ENCODE peak calls at places on chromosomes 5 and 9, in nine cellular contexts. One of them, this sample, is unnamed. For H3K9me3, the result is how much of the 10 kb centered on the place peaks cover.

GRCh38 chr9:114050646-114051045 is 27.5 kb downstream of the AMBP start:
- DNase-seq in body of pancreas: no peak
- DNase-seq in A549: no peak
- DNase-seq in ovary: peak
- DNase-seq in Peyer's patch: no peak
- DNase-seq in tibial nerve: no peak
- DNase-seq in HCT116: no peak
- DNase-seq in sigmoid colon: no peak
- DNase-seq in transverse colon: no peak
- DNase-seq in this sample: no peak

GRCh38 chr5:121940741-121941140 is 21.0 kb upstream of the SRFBP1 start:
- DNase-seq in tibial nerve: no peak
- DNase-seq in transverse colon: no peak
- DNase-seq in sigmoid colon: no peak
- DNase-seq in HCT116: no peak
- DNase-seq in body of pancreas: no peak
- DNase-seq in A549: no peak
- DNase-seq in ovary: no peak
- DNase-seq in Peyer's patch: no peak
- DNase-seq in this sample: no peak

GRCh38 chr5:76546497-76547102 is 76.6 kb downstream of the F2RL2 start:
- DNase-seq in A549: no peak
- DNase-seq in Peyer's patch: no peak
- DNase-seq in sigmoid colon: no peak
- DNase-seq in body of pancreas: no peak
- DNase-seq in ovary: no peak
- DNase-seq in tibial nerve: no peak
- DNase-seq in HCT116: no peak
- DNase-seq in transverse colon: no peak
- DNase-seq in this sample: no peak

GRCh38 chr5:139262414-139263139 is 31.0 kb upstream of the MATR3 start:
- DNase-seq in Peyer's patch: peak
- DNase-seq in ovary: peak
- DNase-seq in body of pancreas: peak
- DNase-seq in transverse colon: peak
- DNase-seq in HCT116: peak
- DNase-seq in A549: peak
- DNase-seq in sigmoid colon: peak
- DNase-seq in tibial nerve: peak
- DNase-seq in this sample: no peak

GRCh38 chr9:100884518-100884917 is 144.0 kb upstream of the PLPPR1 start:
- DNase-seq in Peyer's patch: no peak
- DNase-seq in A549: no peak
- DNase-seq in transverse colon: no peak
- DNase-seq in ovary: no peak
- DNase-seq in body of pancreas: no peak
- DNase-seq in sigmoid colon: no peak
- DNase-seq in tibial nerve: no peak
- DNase-seq in HCT116: no peak
- DNase-seq in this sample: no peak

GRCh38 chr9:120714846-120715231 is 569 bp upstream of the MEGF9 start:
- DNase-seq in transverse colon: no peak
- DNase-seq in body of pancreas: no peak
- DNase-seq in ovary: peak
- DNase-seq in A549: no peak
- DNase-seq in HCT116: no peak
- DNase-seq in Peyer's patch: no peak
- DNase-seq in sigmoid colon: peak
- DNase-seq in tibial nerve: no peak
- DNase-seq in this sample: no peak

GRCh38 chr9:79572891-79573696 is 1.3 kb downstream of the TLE4 start:
- DNase-seq in ovary: peak
- DNase-seq in tibial nerve: peak
- DNase-seq in transverse colon: peak
- DNase-seq in body of pancreas: peak
- DNase-seq in Peyer's patch: peak
- DNase-seq in HCT116: no peak
- DNase-seq in A549: peak
- DNase-seq in sigmoid colon: peak
- DNase-seq in this sample: no peak

GRCh38 chr5:149605354-149605997 is 24.2 kb downstream of the ARHGEF37 start:
- DNase-seq in body of pancreas: no peak
- DNase-seq in sigmoid colon: no peak
- DNase-seq in tibial nerve: no peak
- DNase-seq in A549: no peak
- DNase-seq in Peyer's patch: no peak
- DNase-seq in ovary: no peak
- DNase-seq in transverse colon: no peak
- DNase-seq in HCT116: no peak
- DNase-seq in this sample: no peak

GRCh38 chr5:172800088-172800551 is 29.1 kb upstream of the DUSP1 start:
- DNase-seq in HCT116: no peak
- DNase-seq in sigmoid colon: peak
- DNase-seq in body of pancreas: peak
- DNase-seq in ovary: no peak
- DNase-seq in Peyer's patch: no peak
- DNase-seq in transverse colon: peak
- DNase-seq in A549: peak
- DNase-seq in tibial nerve: peak
- DNase-seq in this sample: no peak

GRCh38 chr5:166382031-166382430 is 1909.4 kb upstream of the WWC1 start:
- DNase-seq in HCT116: no peak
- DNase-seq in tibial nerve: no peak
- DNase-seq in A549: no peak
- DNase-seq in body of pancreas: no peak
- DNase-seq in sigmoid colon: no peak
- DNase-seq in transverse colon: no peak
- DNase-seq in Peyer's patch: no peak
- DNase-seq in ovary: no peak
- DNase-seq in this sample: no peak

GRCh38 chr5:61538722-61539501 is 206.9 kb downstream of the ZSWIM6 start:
- DNase-seq in Peyer's patch: no peak
- DNase-seq in ovary: no peak
- DNase-seq in tibial nerve: no peak
- DNase-seq in HCT116: no peak
- DNase-seq in A549: peak
- DNase-seq in sigmoid colon: no peak
- DNase-seq in transverse colon: no peak
- DNase-seq in body of pancreas: no peak
- DNase-seq in this sample: no peak

GRCh38 chr9:132199056-132199455 is 37.2 kb downstream of the NTNG2 start:
- DNase-seq in HCT116: no peak
- DNase-seq in ovary: no peak
- DNase-seq in tibial nerve: no peak
- DNase-seq in transverse colon: no peak
- DNase-seq in body of pancreas: no peak
- DNase-seq in Peyer's patch: no peak
- DNase-seq in sigmoid colon: no peak
- DNase-seq in A549: no peak
- DNase-seq in this sample: no peak

DNA sequence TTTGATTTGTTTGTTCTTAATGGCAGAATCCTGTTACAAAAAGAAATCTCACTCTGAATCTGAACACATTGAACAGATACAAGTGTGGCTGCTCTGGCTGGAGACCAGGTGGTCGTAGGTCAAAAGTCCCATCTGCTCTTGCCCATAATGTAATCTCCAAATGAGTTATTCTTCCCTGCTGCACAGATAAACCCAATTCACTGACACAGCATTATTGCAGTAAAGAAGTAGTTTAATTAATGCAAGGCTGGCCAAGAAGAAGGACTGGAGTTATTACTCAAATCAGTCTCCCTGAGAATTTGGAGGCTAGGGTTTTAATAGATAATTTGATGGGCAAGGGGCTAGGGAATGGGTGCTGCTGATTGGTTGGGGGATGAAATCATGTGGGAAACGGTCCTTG is 52.6 kb downstream of the PUM3 start:
- DNase-seq in A549: no peak
- DNase-seq in ovary: no peak
- DNase-seq in HCT116: no peak
- DNase-seq in tibial nerve: no peak
- DNase-seq in Peyer's patch: no peak
- DNase-seq in transverse colon: no peak
- DNase-seq in body of pancreas: no peak
- DNase-seq in sigmoid colon: no peak
- DNase-seq in this sample: no peak
- H3K9me3 ChIP-seq in A549: under half
- H3K9me3 ChIP-seq in ovary: under half
- H3K9me3 ChIP-seq in HCT116: under half
- H3K9me3 ChIP-seq in tibial nerve: under half
- H3K9me3 ChIP-seq in Peyer's patch: under half
- H3K9me3 ChIP-seq in transverse colon: under half
- H3K9me3 ChIP-seq in body of pancreas: under half
- H3K9me3 ChIP-seq in sigmoid colon: under half
- H3K9me3 ChIP-seq in this sample: under half

DNA sequence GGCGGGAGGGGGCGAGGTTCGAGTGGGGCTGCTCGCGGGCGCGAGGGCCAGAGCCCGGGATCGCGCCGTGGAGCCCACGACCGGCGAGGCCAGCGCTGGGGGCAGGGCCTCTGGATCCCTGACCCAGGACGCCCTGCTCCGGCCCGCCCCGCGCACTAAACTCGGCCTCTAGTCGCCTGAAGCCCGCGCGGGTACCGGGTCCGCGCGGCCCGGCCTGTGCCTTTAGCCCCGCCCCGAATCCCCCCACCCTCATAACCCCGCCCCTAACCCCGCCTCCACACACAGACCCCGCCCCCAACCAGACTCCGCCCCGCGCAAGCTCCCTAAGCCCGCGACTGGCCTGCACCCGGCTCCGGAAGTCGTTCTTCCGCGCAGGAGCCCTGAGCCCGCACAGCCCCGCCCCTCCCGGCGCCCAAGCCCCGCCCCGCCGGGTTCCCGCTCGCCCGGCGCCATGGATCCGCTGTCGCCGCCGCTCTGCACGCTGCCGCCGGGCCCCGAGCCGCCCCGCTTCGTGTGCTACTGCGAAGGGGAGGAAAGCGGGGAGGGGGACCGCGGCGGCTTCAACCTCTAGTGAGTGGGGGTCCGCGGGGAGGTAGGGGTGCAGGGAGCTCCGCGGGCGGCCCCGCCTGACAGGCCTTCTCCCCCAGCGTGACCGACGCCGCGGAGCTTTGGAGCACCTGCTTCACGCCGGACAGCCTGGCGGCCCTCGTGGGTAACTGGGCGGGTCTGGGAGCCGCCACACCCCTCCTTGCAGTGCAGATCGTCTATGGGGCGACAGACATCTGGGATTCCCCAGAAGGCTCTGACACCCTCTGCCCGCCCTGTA is at the start of gene PAXX:
- DNase-seq in A549: peak
- DNase-seq in ovary: peak
- DNase-seq in sigmoid colon: peak
- DNase-seq in HCT116: peak
- DNase-seq in tibial nerve: peak
- DNase-seq in transverse colon: peak
- DNase-seq in Peyer's patch: peak
- DNase-seq in body of pancreas: peak
- DNase-seq in this sample: no peak
- TF ChIP-seq POLR2A in A549: peak
- TF ChIP-seq POLR2A in ovary: peak
- TF ChIP-seq POLR2A in sigmoid colon: no peak
- TF ChIP-seq POLR2A in HCT116: peak
- TF ChIP-seq POLR2A in tibial nerve: no peak
- TF ChIP-seq POLR2A in transverse colon: peak
- TF ChIP-seq POLR2A in Peyer's patch: peak
- TF ChIP-seq POLR2A in body of pancreas: no peak
- TF ChIP-seq POLR2A in this sample: no peak

GRCh38 chr9:96813607-96814006 is 35.7 kb upstream of the ZNF510 start:
- DNase-seq in ovary: no peak
- DNase-seq in A549: no peak
- DNase-seq in sigmoid colon: no peak
- DNase-seq in HCT116: no peak
- DNase-seq in body of pancreas: no peak
- DNase-seq in tibial nerve: no peak
- DNase-seq in transverse colon: no peak
- DNase-seq in Peyer's patch: no peak
- DNase-seq in this sample: no peak

GRCh38 chr9:96818535-96818934 is 35.8 kb downstream of the ZNF782 start:
- DNase-seq in Peyer's patch: no peak
- DNase-seq in HCT116: no peak
- DNase-seq in sigmoid colon: no peak
- DNase-seq in transverse colon: no peak
- DNase-seq in tibial nerve: no peak
- DNase-seq in ovary: no peak
- DNase-seq in body of pancreas: no peak
- DNase-seq in A549: peak
- DNase-seq in this sample: no peak

DNA sequence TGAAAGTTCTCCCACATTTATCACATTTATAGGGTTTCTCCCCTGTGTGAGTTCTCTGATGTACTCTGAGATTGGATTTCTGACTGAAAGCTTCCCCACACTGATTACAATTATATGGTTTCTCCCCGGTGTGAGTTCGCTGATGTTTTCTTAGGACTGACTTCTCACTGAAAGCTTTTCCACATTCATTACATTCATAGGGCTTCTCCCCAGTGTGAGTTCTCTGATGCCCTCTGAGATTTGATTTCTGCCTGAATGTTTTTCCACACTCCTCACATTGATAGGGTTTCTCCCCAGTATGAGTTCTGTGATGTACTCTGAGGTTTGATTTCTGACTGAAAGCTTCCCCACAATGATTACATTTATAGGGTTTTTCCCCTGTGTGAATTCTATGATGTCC is 36.3 kb downstream of the ZNF782 start:
- DNase-seq in ovary: no peak
- DNase-seq in body of pancreas: no peak
- DNase-seq in transverse colon: no peak
- DNase-seq in sigmoid colon: no peak
- DNase-seq in tibial nerve: no peak
- DNase-seq in A549: no peak
- DNase-seq in HCT116: no peak
- DNase-seq in Peyer's patch: no peak
- DNase-seq in this sample: no peak
- H3K9me3 ChIP-seq in ovary: under half
- H3K9me3 ChIP-seq in body of pancreas: half or more
- H3K9me3 ChIP-seq in transverse colon: half or more
- H3K9me3 ChIP-seq in sigmoid colon: under half
- H3K9me3 ChIP-seq in tibial nerve: half or more
- H3K9me3 ChIP-seq in A549: half or more
- H3K9me3 ChIP-seq in HCT116: under half
- H3K9me3 ChIP-seq in Peyer's patch: under half
- H3K9me3 ChIP-seq in this sample: under half

DNA sequence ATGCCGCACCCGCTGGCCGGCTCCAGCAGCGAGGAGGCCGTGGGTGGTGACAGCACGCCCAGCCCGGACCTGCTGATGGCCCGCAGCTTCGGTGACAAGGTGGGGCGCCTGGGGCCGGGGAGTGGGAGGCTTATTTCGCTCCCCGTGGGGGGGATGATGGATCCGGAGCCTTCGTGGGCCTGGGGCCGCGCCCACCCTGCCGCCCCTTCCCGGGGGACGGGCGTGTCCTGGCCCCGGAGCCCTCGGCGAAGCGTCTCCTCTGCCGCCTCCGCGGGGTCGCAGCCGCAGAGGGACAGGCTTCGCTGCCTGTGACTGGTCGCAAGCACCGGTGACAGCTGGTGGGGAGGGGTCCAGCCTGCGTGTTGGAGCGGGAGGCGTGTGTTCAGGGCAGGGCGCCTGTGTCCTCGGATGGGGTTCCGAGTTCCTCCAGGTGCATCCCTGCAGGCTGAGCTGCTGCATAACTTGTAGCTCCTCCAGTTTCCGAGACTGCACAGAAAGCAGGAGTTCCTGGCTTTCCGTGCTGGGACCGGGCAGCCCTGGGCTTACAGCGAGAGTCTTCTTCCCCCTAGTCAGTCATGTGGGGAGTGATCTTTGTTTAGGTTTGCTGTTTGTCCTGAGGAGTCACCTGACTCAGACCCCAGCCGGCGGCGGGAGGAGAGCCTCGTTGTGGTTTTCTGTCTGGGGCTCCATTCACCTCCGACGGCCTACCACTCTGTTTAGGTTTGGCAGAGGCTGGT is 667 bp downstream of the SNX30 start:
- DNase-seq in sigmoid colon: peak
- DNase-seq in ovary: peak
- DNase-seq in tibial nerve: no peak
- DNase-seq in A549: peak
- DNase-seq in body of pancreas: peak
- DNase-seq in HCT116: no peak
- DNase-seq in Peyer's patch: peak
- DNase-seq in transverse colon: peak
- DNase-seq in this sample: no peak
- TF ChIP-seq POLR2A in sigmoid colon: no peak
- TF ChIP-seq POLR2A in ovary: no peak
- TF ChIP-seq POLR2A in tibial nerve: no peak
- TF ChIP-seq POLR2A in A549: no peak
- TF ChIP-seq POLR2A in body of pancreas: peak
- TF ChIP-seq POLR2A in HCT116: no peak
- TF ChIP-seq POLR2A in Peyer's patch: no peak
- TF ChIP-seq POLR2A in transverse colon: peak
- TF ChIP-seq POLR2A in this sample: no peak